ENCODE peak calls at places on chromosomes 2 and 18, in five cellular contexts. One of them, this sample, is unnamed.

GRCh38 chr2:207939342-207940108 is 85.8 kb downstream of the PLEKHM3 start:
- DNase-seq in memory B cell: no peak
- DNase-seq in kidney: no peak
- DNase-seq in Calu3: no peak
- DNase-seq in NCI-H1417: peak; percentile 15
- DNase-seq in this sample: no peak

GRCh38 chr2:113686537-113686936 is 59.5 kb downstream of the RABL2A start:
- DNase-seq in memory B cell: no peak
- DNase-seq in kidney: no peak
- DNase-seq in Calu3: no peak
- DNase-seq in NCI-H1417: no peak
- DNase-seq in this sample: no peak

GRCh38 chr2:170361359-170361936 is 183.5 kb downstream of the MYO3B start:
- DNase-seq in memory B cell: peak; percentile 23
- DNase-seq in kidney: no peak
- DNase-seq in Calu3: peak; percentile 56
- DNase-seq in NCI-H1417: peak; percentile 0
- DNase-seq in this sample: peak; percentile 47

GRCh38 chr2:37287966-37288365 is 36.7 kb downstream of the PRKD3 start:
- DNase-seq in memory B cell: no peak
- DNase-seq in kidney: no peak
- DNase-seq in Calu3: no peak
- DNase-seq in NCI-H1417: peak; percentile 10
- DNase-seq in this sample: no peak

GRCh38 chr18:39611381-39612090 is 2045.9 kb upstream of the CELF4 start:
- DNase-seq in memory B cell: no peak
- DNase-seq in kidney: no peak
- DNase-seq in Calu3: no peak
- DNase-seq in NCI-H1417: no peak
- DNase-seq in this sample: no peak

GRCh38 chr2:137910641-137911040 is 53.6 kb upstream of the HNMT start:
- DNase-seq in memory B cell: no peak
- DNase-seq in kidney: no peak
- DNase-seq in Calu3: no peak
- DNase-seq in NCI-H1417: no peak
- DNase-seq in this sample: peak; percentile 43

GRCh38 chr2:5985551-5986229 is 293.5 kb downstream of the SOX11 start:
- DNase-seq in memory B cell: no peak
- DNase-seq in kidney: no peak
- DNase-seq in Calu3: no peak
- DNase-seq in NCI-H1417: no peak
- DNase-seq in this sample: no peak

GRCh38 chr2:118627156-118627555 is 220.3 kb downstream of the EN1 start:
- DNase-seq in memory B cell: no peak
- DNase-seq in kidney: no peak
- DNase-seq in Calu3: no peak
- DNase-seq in NCI-H1417: no peak
- DNase-seq in this sample: no peak

GRCh38 chr2:72778410-72778809 is 47.4 kb downstream of the EXOC6B start:
- DNase-seq in memory B cell: no peak
- DNase-seq in kidney: no peak
- DNase-seq in Calu3: no peak
- DNase-seq in NCI-H1417: no peak
- DNase-seq in this sample: peak; percentile 53

GRCh38 chr18:50232419-50232818 is 33.9 kb downstream of the CFAP53 start:
- DNase-seq in memory B cell: no peak
- DNase-seq in kidney: no peak
- DNase-seq in Calu3: no peak
- DNase-seq in NCI-H1417: no peak
- DNase-seq in this sample: no peak

GRCh38 chr2:86068098-86069047 is 37.3 kb downstream of the POLR1A start:
- DNase-seq in memory B cell: no peak
- DNase-seq in kidney: no peak
- DNase-seq in Calu3: no peak
- DNase-seq in NCI-H1417: no peak
- DNase-seq in this sample: peak; percentile 59